ENCODE peak calls at places on chromosomes 1 and 21, in five cellular contexts. J is neural crest cell, R is WTC11, Z is AG08395, U is bronchial epithelial cell. X is an unnamed sample.

GRCh38 chr1:32981003-32981909 is 16.6 kb upstream of the RNF19B start:
- DNase-seq in U (peak; percentile 99), R (no peak), Z (peak; percentile 56), J (no peak), X (peak; percentile 95)

GRCh38 chr1:244653439-244654283 is 735 bp downstream of the DESI2 start:
- DNase-seq in U (peak; percentile 34), J (no peak), R (peak; percentile 34), Z (no peak), X (peak; percentile 44)

GRCh38 chr1:34904236-34905097 is 25.0 kb downstream of the DLGAP3 start:
- DNase-seq in J (no peak), R (no peak), Z (no peak), U (no peak), X (no peak)

GRCh38 chr1:178052650-178053461 is 41.0 kb upstream of the RASAL2 start:
- DNase-seq in Z (peak; percentile 25), J (no peak), U (peak; percentile 34), R (no peak), X (no peak)

GRCh38 chr1:237000191-237000590 is 4.0 kb downstream of the MT1HL1 start:
- DNase-seq in Z (no peak), U (no peak), R (no peak), J (no peak), X (no peak)

GRCh38 chr1:31736675-31737074 is 27.5 kb downstream of the ADGRB2 start:
- DNase-seq in R (no peak), Z (no peak), J (no peak), U (peak; percentile 39), X (no peak)

GRCh38 chr1:1782399-1783221 is 4.3 kb upstream of the NADK start:
- DNase-seq in Z (peak; percentile 59), R (peak; percentile 55), U (peak; percentile 60), J (no peak), X (peak; percentile 65)

GRCh38 chr1:181044449-181044966 is 10.7 kb downstream of the MR1 start:
- DNase-seq in J (no peak), R (no peak), U (peak; percentile 99), Z (no peak), X (peak; percentile 55)

GRCh38 chr1:93034397-93034796 is 44.7 kb upstream of the MTF2 start:
- DNase-seq in J (no peak), Z (no peak), U (no peak), R (no peak), X (no peak)

GRCh38 chr1:15017105-15017504 is 136.4 kb upstream of the TMEM51 start:
- DNase-seq in J (no peak), Z (no peak), U (no peak), R (no peak), X (no peak)

GRCh38 chr1:54996869-54997710 is 1.6 kb upstream of the BSND start:
- DNase-seq in U (no peak), Z (no peak), J (no peak), R (peak; percentile 34), X (peak; percentile 36)

GRCh38 chr1:103109291-103109920 is 1.1 kb upstream of the COL11A1 start:
- DNase-seq in U (no peak), Z (no peak), R (peak; percentile 13), J (no peak), X (peak; percentile 30)

GRCh38 chr1:81706650-81707435 is 93.9 kb upstream of the ADGRL2 start:
- DNase-seq in U (peak; percentile 83), R (no peak), J (no peak), Z (peak; percentile 54), X (peak; percentile 83)

GRCh38 chr21:43811262-43812105 is 22.1 kb downstream of the RRP1 start:
- DNase-seq in J (no peak), Z (no peak), R (no peak), U (no peak), X (no peak)

GRCh38 chr1:17839641-17840196 is 84.6 kb downstream of the ACTL8 start:
- DNase-seq in U (no peak), Z (no peak), J (no peak), R (no peak), X (no peak)

GRCh38 chr1:1127551-1128451 is 11.9 kb upstream of the C1orf159 start:
- DNase-seq in Z (no peak), J (no peak), U (no peak), R (no peak), X (no peak)

GRCh38 chr1:17168480-17168878 is 36.4 kb upstream of the PADI1 start:
- DNase-seq in U (peak; percentile 21), R (no peak), Z (peak; percentile 85), J (no peak), X (peak; percentile 81)